ENCODE peak calls at places on chromosomes 1 and 21, in six cellular contexts. K, I, D, F, U and E are unnamed samples.

GRCh38 chr21:39313042-39313456 is 383 bp downstream of the BRWD1 start:
- DNase-seq in K (no peak), I (peak; percentile 46), D (peak; percentile 7), F (no peak), U (no peak), E (peak; percentile 26)

GRCh38 chr21:45870851-45871615 is 110.5 kb upstream of the COL6A1 start:
- DNase-seq in K (no peak), I (peak; percentile 17), D (no peak), F (no peak), U (no peak), E (no peak)

GRCh38 chr1:41582851-41583657 is 98.6 kb upstream of the EDN2 start:
- DNase-seq in K (no peak), I (no peak), D (no peak), F (no peak), U (no peak), E (no peak)

GRCh38 chr1:41333146-41333784 is 28.0 kb upstream of the FOXO6 start:
- DNase-seq in K (peak; percentile 68), I (no peak), D (peak; percentile 71), F (no peak), U (no peak), E (no peak)

GRCh38 chr1:202047977-202048376 is 37.6 kb downstream of the ELF3 start:
- DNase-seq in K (no peak), I (no peak), D (no peak), F (no peak), U (no peak), E (no peak)

GRCh38 chr1:44820945-44821715 is 12.8 kb downstream of the BTBD19 start:
- DNase-seq in K (no peak), I (no peak), D (no peak), F (no peak), U (no peak), E (no peak)

GRCh38 chr1:192826791-192827477 is 18.1 kb downstream of the RGS2 start:
- DNase-seq in K (no peak), I (no peak), D (peak; percentile 27), F (peak; percentile 86), U (no peak), E (no peak)

GRCh38 chr21:32414579-32415358 is 2.3 kb downstream of the EVA1C start:
- DNase-seq in K (peak; percentile 63), I (no peak), D (no peak), F (no peak), U (no peak), E (no peak)

GRCh38 chr21:34670220-34670961 is 1.6 kb downstream of the CLIC6 start:
- DNase-seq in K (no peak), I (peak; percentile 67), D (peak; percentile 26), F (no peak), U (no peak), E (peak; percentile 23)

GRCh38 chr21:41621523-41621922 is 113.6 kb upstream of the TMPRSS2 start:
- DNase-seq in K (no peak), I (no peak), D (no peak), F (no peak), U (no peak), E (no peak)

GRCh38 chr1:111976842-111977241 is 12.6 kb downstream of the KCND3 start:
- DNase-seq in K (no peak), I (no peak), D (no peak), F (no peak), U (no peak), E (no peak)

GRCh38 chr21:36097427-36098230 is 27.8 kb downstream of the CBR1 start:
- DNase-seq in K (no peak), I (no peak), D (peak; percentile 46), F (no peak), U (no peak), E (no peak)

DNA sequence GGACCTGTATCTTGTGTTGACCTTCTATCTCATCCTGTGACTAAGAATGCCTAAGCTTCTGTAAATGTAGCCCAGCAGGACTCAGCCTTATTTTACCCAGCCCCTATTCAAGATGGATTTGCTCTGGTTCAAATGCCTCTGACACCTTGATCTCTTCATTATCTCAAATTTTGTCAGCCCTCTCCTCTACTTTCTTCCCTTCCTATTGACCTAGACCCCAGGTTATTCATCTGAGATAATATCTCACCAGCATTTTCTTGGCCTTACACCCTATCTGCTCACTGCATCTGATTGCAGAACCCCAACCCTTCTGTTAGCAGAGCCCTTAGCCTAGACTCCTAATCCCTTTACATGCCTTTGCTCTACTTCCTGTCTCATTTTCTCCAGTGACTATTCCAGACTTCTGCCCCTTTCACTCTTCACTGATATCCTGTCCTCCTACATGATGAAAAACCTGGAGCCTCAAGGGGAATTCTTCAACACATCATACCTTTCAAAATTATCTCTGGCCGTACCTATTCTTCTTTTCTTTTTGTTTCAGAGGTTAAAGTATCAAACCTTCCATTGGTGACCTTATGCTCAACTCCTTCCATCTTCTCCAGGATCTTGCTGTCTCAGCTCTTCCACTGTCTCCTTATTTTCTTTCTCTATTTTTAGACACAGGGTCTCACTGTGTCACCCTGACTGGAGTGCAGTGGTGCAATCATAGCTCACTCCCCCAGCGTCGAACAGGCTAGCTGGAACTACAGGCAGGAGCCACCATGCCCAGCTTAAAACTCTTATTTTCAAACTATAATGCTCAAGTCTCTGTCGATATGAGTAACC is 44.9 kb downstream of the WDR64 start:
- DNase-seq in K (no peak), I (no peak), D (no peak), F (peak; percentile 48), U (no peak), E (no peak)
- H3K14ac ChIP-seq in K (no peak overlapping the region), I (no peak overlapping the region), D (no peak overlapping the region), F (no peak overlapping the region), U (no peak overlapping the region), E (no peak overlapping the region)

GRCh38 chr1:66327582-66327981 is 206.4 kb upstream of the SGIP1 start:
- DNase-seq in K (no peak), I (no peak), D (no peak), F (no peak), U (no peak), E (no peak)

GRCh38 chr1:66323958-66324357 is 210.0 kb upstream of the SGIP1 start:
- DNase-seq in K (peak; percentile 35), I (no peak), D (no peak), F (no peak), U (no peak), E (no peak)

GRCh38 chr1:66330711-66331110 is 203.2 kb upstream of the SGIP1 start:
- DNase-seq in K (peak; percentile 63), I (no peak), D (no peak), F (no peak), U (no peak), E (no peak)

GRCh38 chr1:66326867-66327266 is 207.1 kb upstream of the SGIP1 start:
- DNase-seq in K (no peak), I (no peak), D (no peak), F (no peak), U (no peak), E (no peak)

DNA sequence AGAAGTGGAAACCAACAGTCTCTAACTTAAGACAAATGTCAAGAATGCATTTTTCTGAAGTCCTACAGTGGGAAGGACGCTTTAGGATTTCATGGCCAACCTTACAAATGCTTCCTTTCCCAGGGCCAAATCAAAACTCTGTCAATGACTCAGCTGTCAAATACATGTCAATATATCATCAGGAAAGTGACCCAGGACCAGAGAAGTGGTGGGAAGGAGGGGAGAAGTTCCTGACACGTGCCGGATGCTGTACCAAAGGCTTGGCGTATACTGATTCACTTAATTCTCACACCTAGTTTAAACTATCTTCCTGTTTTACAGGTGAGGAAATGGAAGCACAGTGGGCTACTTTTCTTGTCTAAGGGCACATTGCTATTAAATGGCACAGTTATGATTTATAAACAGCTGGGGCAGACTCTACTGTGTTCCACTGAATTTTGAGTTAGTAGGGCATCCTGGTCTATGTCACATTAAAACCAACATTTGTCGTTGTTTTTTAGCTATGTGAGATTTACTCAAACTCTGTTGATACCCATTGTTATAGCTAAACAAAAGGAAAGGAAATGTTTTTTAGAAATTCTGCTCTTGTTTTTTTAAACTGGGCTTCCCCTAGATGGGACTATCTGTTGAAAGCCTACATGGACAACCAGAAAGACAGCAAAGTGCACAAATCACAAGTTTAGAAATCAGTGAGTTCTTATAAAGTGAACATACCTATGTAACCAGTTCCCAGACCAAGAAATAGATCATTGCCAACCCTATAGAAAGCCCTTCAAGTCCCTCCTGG is 208.2 kb upstream of the SGIP1 start:
- DNase-seq in K (no peak), I (no peak), D (no peak), F (no peak), U (no peak), E (no peak)
- H2AK5ac ChIP-seq in K (no peak overlapping the region), I (no peak overlapping the region), D (no peak overlapping the region), F (no peak overlapping the region), U (no peak overlapping the region), E (no peak overlapping the region)

DNA sequence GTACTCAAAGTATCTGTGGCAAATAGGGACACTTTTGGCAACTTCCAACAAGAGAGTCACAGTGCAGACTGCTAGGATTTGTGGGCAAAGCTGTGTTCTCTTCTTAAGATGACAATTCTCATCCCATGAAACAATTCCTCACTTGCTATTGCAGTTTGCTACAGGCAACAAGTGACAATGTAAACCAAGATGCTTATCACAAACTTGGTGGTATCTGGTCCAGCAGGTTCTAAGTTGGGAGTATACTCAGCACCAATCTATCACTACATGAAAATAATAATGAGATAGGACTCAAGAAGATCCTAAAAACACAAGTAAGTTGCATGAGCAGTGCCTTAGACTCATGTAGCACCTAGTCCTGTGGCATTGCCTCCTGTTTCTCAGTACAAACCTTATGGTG is 3.4 kb upstream of the OVAAL start:
- DNase-seq in K (no peak), I (no peak), D (no peak), F (no peak), U (no peak), E (no peak)
- H3K14ac ChIP-seq in K (no peak overlapping the region), I (no peak overlapping the region), D (no peak overlapping the region), F (no peak overlapping the region), U (no peak overlapping the region), E (no peak overlapping the region)

DNA sequence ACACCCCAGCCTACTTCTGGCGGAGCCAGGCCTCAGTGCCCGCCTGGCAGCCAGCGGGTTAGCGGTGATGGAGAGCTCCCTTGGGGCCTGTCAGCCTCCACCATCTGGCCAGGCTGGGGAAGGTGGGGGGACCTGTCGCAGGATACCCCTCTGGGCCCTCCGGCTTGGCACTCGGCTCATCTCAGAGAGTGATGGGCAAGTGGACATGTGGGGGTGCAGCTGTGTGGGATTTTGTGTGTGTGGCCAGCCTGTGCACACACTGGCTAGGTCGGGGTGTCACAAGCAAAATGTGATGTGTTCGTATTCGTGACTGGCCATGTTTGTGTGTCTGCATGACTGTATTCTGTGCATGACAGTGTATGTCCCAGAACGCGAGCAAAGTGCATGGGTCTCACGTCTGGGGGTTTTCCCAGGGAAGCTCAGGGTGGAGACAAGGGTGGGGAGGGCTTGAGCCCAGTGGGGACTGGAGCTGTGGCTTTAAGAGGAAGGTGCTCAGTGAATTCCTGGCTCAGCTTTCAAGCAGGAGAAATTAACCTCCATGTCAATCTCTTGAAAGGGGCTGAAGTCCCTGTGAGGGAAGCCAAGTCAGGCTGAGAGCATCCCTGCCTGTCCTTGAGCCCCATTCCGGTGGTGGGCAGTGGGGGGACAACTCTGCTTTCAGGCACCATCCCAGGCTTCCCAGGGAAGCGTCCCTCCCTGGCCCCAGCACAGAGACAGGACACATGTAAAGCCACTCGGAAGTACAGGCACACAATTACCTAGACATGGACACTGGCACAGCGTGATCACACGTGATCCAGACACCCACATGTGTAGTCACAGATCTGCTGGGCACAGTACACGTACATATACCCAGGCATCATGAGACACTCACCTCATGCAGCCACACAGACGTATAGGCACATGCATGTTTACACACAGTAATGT is 21.1 kb upstream of the ADGRB2 start:
- DNase-seq in K (no peak), I (peak; percentile 19), D (no peak), F (no peak), U (no peak), E (no peak)
- H2AK5ac ChIP-seq in K (no peak overlapping the region), I (no peak overlapping the region), D (no peak overlapping the region), F (no peak overlapping the region), U (peak overlapping the region; percentile 66), E (peak overlapping the region; percentile 29)

DNA sequence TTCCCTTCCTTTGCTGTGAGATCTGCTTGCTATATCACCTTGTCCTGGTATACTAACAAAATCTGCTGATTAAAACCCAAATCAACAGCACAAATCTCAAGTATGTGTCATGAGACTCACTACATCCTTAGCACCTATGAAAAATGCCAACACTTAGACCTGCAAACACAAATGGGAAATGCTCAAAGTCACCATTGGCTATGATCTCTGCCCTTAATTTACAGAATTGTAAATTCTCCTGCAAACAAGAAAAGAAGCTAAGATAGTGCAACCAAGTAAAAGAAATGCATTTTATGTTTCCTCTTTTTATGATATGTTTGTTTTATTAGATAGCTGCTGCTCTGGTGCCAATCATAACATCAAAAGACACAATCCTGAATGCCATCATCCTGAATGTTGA is 80.8 kb downstream of the DISC1 start:
- DNase-seq in K (no peak), I (no peak), D (no peak), F (no peak), U (no peak), E (no peak)
- H3K14ac ChIP-seq in K (no peak overlapping the region), I (no peak overlapping the region), D (no peak overlapping the region), F (no peak overlapping the region), U (no peak overlapping the region), E (no peak overlapping the region)